ENCODE peak calls at places on chromosomes 5 and 9, in nine cellular contexts. One of them, this sample, is unnamed.

GRCh38 chr5:173208296-173208695 is 26.7 kb downstream of the NKX2-5 start:
- DNase-seq in hepatocyte: no peak
- DNase-seq in tibial nerve: no peak
- DNase-seq in fibroblast of pulmonary artery: no peak
- DNase-seq in colonic mucosa: no peak
- DNase-seq in fibroblast of lung: no peak
- DNase-seq in astrocyte: no peak
- DNase-seq in RWPE2: no peak
- DNase-seq in bronchial epithelial cell: no peak
- DNase-seq in this sample: no peak

GRCh38 chr9:133282454-133283238 is 7.6 kb upstream of the ABO start:
- DNase-seq in hepatocyte: no peak
- DNase-seq in RWPE2: no peak
- DNase-seq in fibroblast of pulmonary artery: no peak
- DNase-seq in tibial nerve: no peak
- DNase-seq in fibroblast of lung: no peak
- DNase-seq in astrocyte: no peak
- DNase-seq in bronchial epithelial cell: no peak
- DNase-seq in colonic mucosa: peak
- DNase-seq in this sample: no peak

GRCh38 chr9:95461448-95462381 is 55.1 kb downstream of the PTCH1 start:
- DNase-seq in colonic mucosa: no peak
- DNase-seq in bronchial epithelial cell: no peak
- DNase-seq in fibroblast of lung: no peak
- DNase-seq in fibroblast of pulmonary artery: no peak
- DNase-seq in RWPE2: no peak
- DNase-seq in hepatocyte: no peak
- DNase-seq in astrocyte: no peak
- DNase-seq in tibial nerve: no peak
- DNase-seq in this sample: no peak

GRCh38 chr9:100505564-100506159 is 32.7 kb downstream of the TMEFF1 start:
- DNase-seq in hepatocyte: peak
- DNase-seq in bronchial epithelial cell: peak
- DNase-seq in RWPE2: no peak
- DNase-seq in fibroblast of pulmonary artery: peak
- DNase-seq in fibroblast of lung: peak
- DNase-seq in astrocyte: peak
- DNase-seq in colonic mucosa: peak
- DNase-seq in tibial nerve: peak
- DNase-seq in this sample: peak

GRCh38 chr5:135263022-135263668 is 135.9 kb downstream of the MACROH2A1 start:
- DNase-seq in fibroblast of pulmonary artery: no peak
- DNase-seq in fibroblast of lung: no peak
- DNase-seq in tibial nerve: no peak
- DNase-seq in hepatocyte: peak
- DNase-seq in astrocyte: no peak
- DNase-seq in bronchial epithelial cell: no peak
- DNase-seq in colonic mucosa: no peak
- DNase-seq in RWPE2: no peak
- DNase-seq in this sample: no peak

GRCh38 chr9:135797507-135798302 is 95.7 kb downstream of the KCNT1 start:
- DNase-seq in RWPE2: no peak
- DNase-seq in colonic mucosa: peak
- DNase-seq in astrocyte: no peak
- DNase-seq in bronchial epithelial cell: peak
- DNase-seq in hepatocyte: peak
- DNase-seq in tibial nerve: no peak
- DNase-seq in fibroblast of pulmonary artery: peak
- DNase-seq in fibroblast of lung: peak
- DNase-seq in this sample: peak

GRCh38 chr5:68873198-68873597 is 220.6 kb upstream of the SLC30A5 start:
- DNase-seq in tibial nerve: no peak
- DNase-seq in fibroblast of pulmonary artery: no peak
- DNase-seq in astrocyte: no peak
- DNase-seq in fibroblast of lung: no peak
- DNase-seq in bronchial epithelial cell: no peak
- DNase-seq in hepatocyte: no peak
- DNase-seq in colonic mucosa: no peak
- DNase-seq in RWPE2: no peak
- DNase-seq in this sample: no peak

GRCh38 chr9:30120654-30121053 is 2263.8 kb upstream of the ACO1 start:
- DNase-seq in tibial nerve: no peak
- DNase-seq in fibroblast of pulmonary artery: no peak
- DNase-seq in bronchial epithelial cell: no peak
- DNase-seq in fibroblast of lung: no peak
- DNase-seq in colonic mucosa: no peak
- DNase-seq in RWPE2: no peak
- DNase-seq in hepatocyte: no peak
- DNase-seq in astrocyte: no peak
- DNase-seq in this sample: no peak

GRCh38 chr5:80184235-80185023 is 71.4 kb downstream of the SERINC5 start:
- DNase-seq in colonic mucosa: peak
- DNase-seq in hepatocyte: peak
- DNase-seq in RWPE2: no peak
- DNase-seq in fibroblast of lung: no peak
- DNase-seq in tibial nerve: no peak
- DNase-seq in fibroblast of pulmonary artery: no peak
- DNase-seq in astrocyte: no peak
- DNase-seq in bronchial epithelial cell: peak
- DNase-seq in this sample: no peak

GRCh38 chr5:1480217-1480616 is 35.0 kb upstream of the SLC6A3 start:
- DNase-seq in astrocyte: no peak
- DNase-seq in RWPE2: no peak
- DNase-seq in bronchial epithelial cell: no peak
- DNase-seq in colonic mucosa: no peak
- DNase-seq in fibroblast of pulmonary artery: no peak
- DNase-seq in tibial nerve: no peak
- DNase-seq in hepatocyte: no peak
- DNase-seq in fibroblast of lung: no peak
- DNase-seq in this sample: no peak

GRCh38 chr9:126536836-126537465 is 76.8 kb upstream of the LMX1B start:
- DNase-seq in hepatocyte: no peak
- DNase-seq in astrocyte: no peak
- DNase-seq in bronchial epithelial cell: no peak
- DNase-seq in fibroblast of pulmonary artery: no peak
- DNase-seq in RWPE2: no peak
- DNase-seq in colonic mucosa: no peak
- DNase-seq in tibial nerve: no peak
- DNase-seq in fibroblast of lung: no peak
- DNase-seq in this sample: no peak

GRCh38 chr5:174358276-174358675 is 312.8 kb downstream of the NSG2 start:
- DNase-seq in tibial nerve: no peak
- DNase-seq in colonic mucosa: no peak
- DNase-seq in fibroblast of pulmonary artery: no peak
- DNase-seq in astrocyte: no peak
- DNase-seq in hepatocyte: no peak
- DNase-seq in RWPE2: no peak
- DNase-seq in fibroblast of lung: no peak
- DNase-seq in bronchial epithelial cell: no peak
- DNase-seq in this sample: no peak

GRCh38 chr5:174363934-174364333 is 318.4 kb downstream of the NSG2 start:
- DNase-seq in tibial nerve: no peak
- DNase-seq in bronchial epithelial cell: no peak
- DNase-seq in astrocyte: no peak
- DNase-seq in fibroblast of lung: no peak
- DNase-seq in fibroblast of pulmonary artery: no peak
- DNase-seq in hepatocyte: no peak
- DNase-seq in colonic mucosa: no peak
- DNase-seq in RWPE2: no peak
- DNase-seq in this sample: no peak

GRCh38 chr5:174364676-174365075 is 319.2 kb downstream of the NSG2 start:
- DNase-seq in astrocyte: no peak
- DNase-seq in fibroblast of lung: no peak
- DNase-seq in tibial nerve: no peak
- DNase-seq in bronchial epithelial cell: peak
- DNase-seq in colonic mucosa: no peak
- DNase-seq in fibroblast of pulmonary artery: no peak
- DNase-seq in hepatocyte: no peak
- DNase-seq in RWPE2: no peak
- DNase-seq in this sample: no peak

GRCh38 chr5:174356536-174356935 is 311.0 kb downstream of the NSG2 start:
- DNase-seq in RWPE2: no peak
- DNase-seq in fibroblast of pulmonary artery: no peak
- DNase-seq in fibroblast of lung: no peak
- DNase-seq in hepatocyte: no peak
- DNase-seq in bronchial epithelial cell: no peak
- DNase-seq in astrocyte: no peak
- DNase-seq in tibial nerve: no peak
- DNase-seq in colonic mucosa: no peak
- DNase-seq in this sample: no peak

GRCh38 chr5:174362514-174362913 is 317.0 kb downstream of the NSG2 start:
- DNase-seq in bronchial epithelial cell: no peak
- DNase-seq in RWPE2: no peak
- DNase-seq in tibial nerve: no peak
- DNase-seq in colonic mucosa: no peak
- DNase-seq in fibroblast of lung: no peak
- DNase-seq in fibroblast of pulmonary artery: no peak
- DNase-seq in hepatocyte: no peak
- DNase-seq in astrocyte: no peak
- DNase-seq in this sample: no peak
- H3K4me3 ChIP-seq in bronchial epithelial cell: no peak
- H3K4me3 ChIP-seq in RWPE2: no peak
- H3K4me3 ChIP-seq in tibial nerve: no peak
- H3K4me3 ChIP-seq in colonic mucosa: no peak
- H3K4me3 ChIP-seq in fibroblast of lung: no peak
- H3K4me3 ChIP-seq in fibroblast of pulmonary artery: no peak
- H3K4me3 ChIP-seq in hepatocyte: no peak
- H3K4me3 ChIP-seq in astrocyte: no peak
- H3K4me3 ChIP-seq in this sample: no peak

DNA sequence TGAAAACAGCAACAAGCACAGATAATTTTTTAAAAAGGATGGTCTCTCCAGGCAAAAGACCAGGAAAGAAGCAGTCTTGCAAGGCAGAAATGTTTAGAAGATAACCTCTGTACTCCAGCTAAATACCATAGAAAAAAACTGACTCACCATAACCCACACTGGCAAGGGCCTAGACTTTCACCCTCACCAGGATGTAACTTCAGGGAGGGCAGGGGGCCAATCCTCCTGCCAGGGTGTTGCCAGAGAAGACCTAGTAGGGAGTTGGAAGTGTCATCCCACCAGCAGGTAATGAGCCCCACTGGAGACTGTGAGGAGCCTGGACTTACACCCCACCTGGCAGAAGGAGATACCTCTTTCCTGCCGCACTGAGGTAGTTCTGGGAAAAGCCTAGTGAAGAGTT is 97.6 kb downstream of the PRELID2 start:
- DNase-seq in RWPE2: no peak
- DNase-seq in hepatocyte: no peak
- DNase-seq in fibroblast of lung: no peak
- DNase-seq in fibroblast of pulmonary artery: no peak
- DNase-seq in colonic mucosa: peak
- DNase-seq in astrocyte: no peak
- DNase-seq in tibial nerve: no peak
- DNase-seq in bronchial epithelial cell: no peak
- DNase-seq in this sample: no peak
- TF ChIP-seq CTCF in RWPE2: no peak
- TF ChIP-seq CTCF in hepatocyte: no peak
- TF ChIP-seq CTCF in fibroblast of lung: no peak
- TF ChIP-seq CTCF in fibroblast of pulmonary artery: no peak
- TF ChIP-seq CTCF in colonic mucosa: no peak
- TF ChIP-seq CTCF in astrocyte: no peak
- TF ChIP-seq CTCF in tibial nerve: no peak
- TF ChIP-seq CTCF in bronchial epithelial cell: no peak
- TF ChIP-seq CTCF in this sample: no peak

GRCh38 chr9:97863314-97863713 is 10.3 kb downstream of the FOXE1 start:
- DNase-seq in RWPE2: no peak
- DNase-seq in fibroblast of lung: no peak
- DNase-seq in astrocyte: no peak
- DNase-seq in fibroblast of pulmonary artery: no peak
- DNase-seq in tibial nerve: no peak
- DNase-seq in bronchial epithelial cell: peak
- DNase-seq in colonic mucosa: no peak
- DNase-seq in hepatocyte: no peak
- DNase-seq in this sample: no peak

GRCh38 chr9:97866300-97866699 is 13.3 kb downstream of the FOXE1 start:
- DNase-seq in RWPE2: no peak
- DNase-seq in fibroblast of pulmonary artery: no peak
- DNase-seq in fibroblast of lung: no peak
- DNase-seq in bronchial epithelial cell: no peak
- DNase-seq in tibial nerve: no peak
- DNase-seq in hepatocyte: no peak
- DNase-seq in astrocyte: no peak
- DNase-seq in colonic mucosa: no peak
- DNase-seq in this sample: no peak

GRCh38 chr9:97864396-97864795 is 11.4 kb downstream of the FOXE1 start:
- DNase-seq in RWPE2: no peak
- DNase-seq in tibial nerve: no peak
- DNase-seq in hepatocyte: no peak
- DNase-seq in fibroblast of pulmonary artery: no peak
- DNase-seq in fibroblast of lung: no peak
- DNase-seq in colonic mucosa: no peak
- DNase-seq in bronchial epithelial cell: peak
- DNase-seq in astrocyte: no peak
- DNase-seq in this sample: no peak

GRCh38 chr9:97868859-97869258 is 15.8 kb downstream of the FOXE1 start:
- DNase-seq in astrocyte: no peak
- DNase-seq in RWPE2: no peak
- DNase-seq in bronchial epithelial cell: no peak
- DNase-seq in hepatocyte: no peak
- DNase-seq in fibroblast of lung: no peak
- DNase-seq in fibroblast of pulmonary artery: no peak
- DNase-seq in tibial nerve: no peak
- DNase-seq in colonic mucosa: no peak
- DNase-seq in this sample: no peak

GRCh38 chr9:97866848-97867247 is 13.8 kb downstream of the FOXE1 start:
- DNase-seq in RWPE2: no peak
- DNase-seq in hepatocyte: no peak
- DNase-seq in bronchial epithelial cell: no peak
- DNase-seq in tibial nerve: no peak
- DNase-seq in fibroblast of pulmonary artery: no peak
- DNase-seq in astrocyte: no peak
- DNase-seq in fibroblast of lung: no peak
- DNase-seq in colonic mucosa: no peak
- DNase-seq in this sample: no peak
- H3K4me3 ChIP-seq in RWPE2: no peak
- H3K4me3 ChIP-seq in hepatocyte: no peak
- H3K4me3 ChIP-seq in bronchial epithelial cell: no peak
- H3K4me3 ChIP-seq in tibial nerve: no peak
- H3K4me3 ChIP-seq in fibroblast of pulmonary artery: no peak
- H3K4me3 ChIP-seq in astrocyte: no peak
- H3K4me3 ChIP-seq in fibroblast of lung: no peak
- H3K4me3 ChIP-seq in colonic mucosa: no peak
- H3K4me3 ChIP-seq in this sample: no peak

DNA sequence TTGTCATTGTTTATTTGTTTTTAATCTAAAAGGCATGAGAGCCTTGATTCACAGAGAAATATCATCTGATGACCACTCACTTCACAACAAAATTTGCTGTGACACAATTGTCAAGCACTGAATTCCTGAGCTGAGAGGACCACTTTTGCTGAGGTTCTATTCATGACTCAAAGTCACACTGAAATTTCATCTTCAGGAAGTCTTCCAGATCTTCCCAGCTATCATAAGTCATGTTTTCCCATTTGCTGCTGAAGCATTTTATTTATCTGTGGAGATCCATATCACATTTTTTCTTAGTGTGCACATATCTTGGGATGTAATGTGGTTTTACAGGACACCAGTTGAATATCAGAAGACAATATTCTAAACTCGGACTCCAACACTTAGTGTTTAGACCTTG is 255.1 kb upstream of the TRIM32 start:
- DNase-seq in bronchial epithelial cell: no peak
- DNase-seq in fibroblast of pulmonary artery: no peak
- DNase-seq in tibial nerve: no peak
- DNase-seq in RWPE2: no peak
- DNase-seq in hepatocyte: no peak
- DNase-seq in astrocyte: no peak
- DNase-seq in colonic mucosa: no peak
- DNase-seq in fibroblast of lung: no peak
- DNase-seq in this sample: no peak
- TF ChIP-seq CTCF in bronchial epithelial cell: no peak
- TF ChIP-seq CTCF in fibroblast of pulmonary artery: no peak
- TF ChIP-seq CTCF in tibial nerve: no peak
- TF ChIP-seq CTCF in RWPE2: no peak
- TF ChIP-seq CTCF in hepatocyte: no peak
- TF ChIP-seq CTCF in astrocyte: no peak
- TF ChIP-seq CTCF in colonic mucosa: no peak
- TF ChIP-seq CTCF in fibroblast of lung: no peak
- TF ChIP-seq CTCF in this sample: no peak

This sample was measured in fibroblast of the aortic adventitia.